ENCODE peak calls at places on chromosomes 6 and 20, in eight cellular contexts. W is neural crest cell; P is upper lobe of right lung; C is B cell; A is bronchial epithelial cell; J is uterus; Y is MCF 10A; N is CD4-positive, alpha-beta T cell. L is an unnamed sample.

GRCh38 chr20:3815703-3816315 is 4.5 kb upstream of the AP5S1 start:
- DNase-seq in W (no peak), P (no peak), C (no peak), A (no peak), J (no peak), Y (no peak), N (peak; percentile 43), L (no peak)

GRCh38 chr6:3529232-3529631 is 72.4 kb upstream of the SLC22A23 start:
- DNase-seq in W (no peak), P (no peak), C (no peak), A (no peak), J (no peak), Y (no peak), N (no peak), L (no peak)

GRCh38 chr6:136230219-136230980 is 19.7 kb downstream of the MTFR2 start:
- DNase-seq in W (no peak), P (no peak), C (no peak), A (no peak), J (no peak), Y (no peak), N (no peak), L (no peak)

GRCh38 chr6:109453594-109454482 is 1.7 kb downstream of the MICAL1 start:
- DNase-seq in W (no peak), P (no peak), C (no peak), A (no peak), J (peak; percentile 49), Y (no peak), N (no peak), L (no peak)

GRCh38 chr6:52577022-52577777 is at the start of gene TRAM2:
- DNase-seq in W (peak; percentile 75), P (peak; percentile 93), C (peak; percentile 85), A (peak; percentile 36), J (peak; percentile 84), Y (peak; percentile 73), N (peak; percentile 81), L (peak; percentile 64)

GRCh38 chr6:116012966-116013365 is 47.7 kb downstream of the FRK start:
- DNase-seq in W (no peak), P (no peak), C (no peak), A (peak; percentile 81), J (no peak), Y (no peak), N (no peak), L (no peak)

GRCh38 chr20:45361794-45362193 is 1.2 kb upstream of the SYS1 start:
- DNase-seq in W (no peak), P (no peak), C (no peak), A (no peak), J (no peak), Y (no peak), N (no peak), L (no peak)

GRCh38 chr6:90135672-90136071 is 161.0 kb downstream of the BACH2 start:
- DNase-seq in W (no peak), P (no peak), C (no peak), A (peak; percentile 66), J (no peak), Y (peak; percentile 50), N (no peak), L (no peak)

GRCh38 chr6:111727041-111727440 is 121.4 kb upstream of the TRAF3IP2 start:
- DNase-seq in W (no peak), P (no peak), C (no peak), A (no peak), J (no peak), Y (peak; percentile 40), N (no peak), L (no peak)

GRCh38 chr6:14596410-14596809 is 478.8 kb downstream of the CD83 start:
- DNase-seq in W (no peak), P (peak; percentile 69), C (no peak), A (peak; percentile 53), J (no peak), Y (peak; percentile 84), N (no peak), L (no peak)

GRCh38 chr6:38234141-38234540 is 405.6 kb downstream of the BTBD9 start:
- DNase-seq in W (no peak), P (no peak), C (no peak), A (no peak), J (no peak), Y (no peak), N (no peak), L (no peak)

GRCh38 chr20:41014557-41015088 is 14.0 kb upstream of the TOP1 start:
- DNase-seq in W (no peak), P (no peak), C (no peak), A (no peak), J (no peak), Y (no peak), N (no peak), L (no peak)

GRCh38 chr20:51054233-51054632 is 31.3 kb upstream of the KCNG1 start:
- DNase-seq in W (no peak), P (no peak), C (no peak), A (no peak), J (no peak), Y (no peak), N (no peak), L (no peak)

GRCh38 chr6:161924516-161925116 is 650.8 kb upstream of the AGPAT4 start:
- DNase-seq in W (no peak), P (no peak), C (no peak), A (no peak), J (no peak), Y (no peak), N (no peak), L (no peak)

GRCh38 chr6:35960192-35960591 is 39.3 kb upstream of the SRPK1 start:
- DNase-seq in W (no peak), P (no peak), C (no peak), A (peak; percentile 50), J (no peak), Y (peak; percentile 29), N (no peak), L (no peak)

GRCh38 chr6:35954335-35954734 is 33.4 kb upstream of the SRPK1 start:
- DNase-seq in W (no peak), P (no peak), C (no peak), A (no peak), J (no peak), Y (peak; percentile 28), N (no peak), L (no peak)

GRCh38 chr6:35955071-35955470 is 34.2 kb upstream of the SRPK1 start:
- DNase-seq in W (no peak), P (no peak), C (no peak), A (peak; percentile 79), J (no peak), Y (peak; percentile 61), N (no peak), L (no peak)

GRCh38 chr6:35955521-35955920 is 34.6 kb upstream of the SRPK1 start:
- DNase-seq in W (no peak), P (no peak), C (no peak), A (no peak), J (no peak), Y (peak; percentile 4), N (no peak), L (no peak)

DNA sequence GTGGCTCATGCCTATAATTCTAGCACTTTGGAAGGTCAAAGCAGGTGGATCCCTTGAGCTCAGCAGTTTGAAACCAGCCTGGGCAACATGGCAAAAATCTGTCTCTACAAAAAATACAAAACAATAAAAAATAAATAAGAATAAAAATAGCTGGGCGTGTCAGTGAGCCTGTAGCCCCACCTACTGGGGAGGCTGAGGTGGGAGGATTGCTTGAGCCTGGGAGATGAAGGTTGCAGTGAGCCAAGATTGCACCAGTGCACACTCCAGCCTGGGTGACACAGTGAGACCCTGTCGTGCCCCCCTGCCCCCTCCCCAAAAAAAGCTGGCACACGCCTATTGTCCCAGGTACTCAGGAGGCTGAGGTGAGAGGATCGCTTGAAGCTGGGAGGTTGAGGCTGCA is 35.1 kb upstream of the SRPK1 start:
- DNase-seq in W (no peak), P (no peak), C (no peak), A (no peak), J (no peak), Y (peak; percentile 11), N (no peak), L (no peak)
- TF ChIP-seq CTCF in W (peak; percentile 32), P (peak; percentile 18), C (no peak), A (peak; percentile 4), J (no peak), Y (peak; percentile 28), N (no peak), L (peak; percentile 39)

GRCh38 chr20:37384683-37385174 is 38.8 kb downstream of the SRC start:
- DNase-seq in W (peak; percentile 76), P (peak; percentile 83), C (peak; percentile 68), A (no peak), J (peak; percentile 57), Y (peak; percentile 38), N (peak; percentile 67), L (no peak)
- TF ChIP-seq CTCF in W (peak; percentile 89), P (peak; percentile 88), C (peak; percentile 90), A (peak; percentile 95), J (peak; percentile 97), Y (peak; percentile 78), N (peak; percentile 79), L (peak; percentile 71)

DNA sequence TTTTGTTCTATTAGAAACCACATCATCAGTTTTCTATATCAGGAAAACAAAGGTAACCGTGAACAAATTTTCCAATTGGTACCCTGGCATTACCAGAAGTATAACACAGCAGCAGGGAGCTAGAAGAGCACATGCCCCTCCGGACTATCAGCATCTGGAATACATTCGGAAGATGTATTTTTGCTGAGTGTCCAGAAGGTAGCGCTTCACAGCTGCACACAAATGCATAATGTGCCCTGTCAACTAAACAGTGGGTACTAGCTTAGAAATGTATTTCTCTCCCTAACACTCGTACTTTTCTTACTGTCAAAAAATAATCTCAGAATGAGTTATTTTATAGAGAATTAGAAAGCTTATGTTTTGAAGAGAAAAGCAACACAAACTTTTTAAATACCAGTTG is 77.6 kb downstream of the HUS1B start:
- DNase-seq in W (no peak), P (no peak), C (no peak), A (no peak), J (no peak), Y (peak; percentile 34), N (no peak), L (no peak)
- TF ChIP-seq CTCF in W (peak; percentile 34), P (no peak), C (no peak), A (no peak), J (no peak), Y (no peak), N (no peak), L (peak; percentile 23)

GRCh38 chr6:36914227-36914794 is 28.6 kb downstream of the C6orf89 start:
- DNase-seq in W (no peak), P (no peak), C (no peak), A (peak; percentile 94), J (no peak), Y (peak; percentile 97), N (no peak), L (no peak)
- TF ChIP-seq CTCF in W (peak; percentile 40), P (no peak), C (no peak), A (peak; percentile 66), J (no peak), Y (peak; percentile 29), N (no peak), L (peak; percentile 2)

DNA sequence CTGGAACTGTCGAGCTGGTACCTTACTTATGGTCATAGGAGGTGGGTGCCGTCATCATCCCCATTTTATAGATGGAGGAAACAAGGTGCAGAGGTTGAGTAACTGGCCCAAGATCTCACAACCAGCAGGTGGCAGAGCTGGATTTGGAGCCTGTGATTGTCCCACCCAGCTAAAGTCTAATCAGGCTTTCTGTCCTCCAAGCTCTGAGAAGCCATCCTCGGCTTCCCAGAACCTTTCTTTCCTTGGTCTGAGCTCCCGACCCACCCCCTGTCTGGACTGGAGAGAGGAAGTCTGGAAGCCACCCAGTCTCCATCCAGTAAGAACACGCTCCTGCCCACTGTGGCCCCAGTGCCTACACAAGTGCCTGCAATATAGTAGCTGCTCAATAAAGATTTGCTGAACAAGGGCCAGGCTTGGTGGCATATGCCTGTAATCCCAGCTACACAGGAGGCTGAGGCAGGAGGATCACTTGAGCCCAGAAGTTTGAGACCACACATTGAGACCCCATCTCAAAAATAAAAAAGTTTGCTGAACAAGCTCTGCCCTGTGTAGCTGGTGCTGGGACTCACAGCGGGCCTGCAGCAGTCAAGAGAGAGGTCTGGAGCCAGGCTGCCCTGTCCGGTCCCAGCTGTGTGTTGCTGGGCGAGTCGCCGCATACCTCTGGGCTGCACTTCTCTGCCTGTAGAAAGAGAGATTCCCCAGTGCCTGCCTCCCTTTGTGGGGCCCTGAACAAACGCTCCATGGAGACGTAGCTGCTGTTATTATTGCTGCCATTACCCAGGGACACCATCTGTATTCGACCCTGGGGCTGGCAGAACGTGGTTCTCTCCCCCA is 32.5 kb upstream of the DLGAP4 start:
- DNase-seq in W (no peak), P (no peak), C (no peak), A (peak; percentile 23), J (no peak), Y (peak; percentile 39), N (no peak), L (no peak)
- TF ChIP-seq CTCF in W (peak; percentile 46), P (peak; percentile 13), C (peak; percentile 21), A (peak; percentile 54), J (no peak), Y (peak; percentile 24), N (no peak), L (no peak)

L was measured in D721Med.